ENCODE peak calls at places on chromosomes 11 and 22, in five cellular contexts. One of them, this sample, is unnamed.

GRCh38 chr11:84384637-84385227 is 1098.6 kb upstream of the CCDC90B start:
- DNase-seq in brain microvascular endothelial cell: peak; percentile 69
- DNase-seq in Calu3: peak; percentile 32
- DNase-seq in fibroblast of mammary gland: peak; percentile 66
- DNase-seq in HFFc6: peak; percentile 2
- DNase-seq in this sample: peak; percentile 54

GRCh38 chr11:102830328-102830727 is 13.1 kb downstream of the MMP3 start:
- DNase-seq in brain microvascular endothelial cell: no peak
- DNase-seq in Calu3: no peak
- DNase-seq in fibroblast of mammary gland: peak; percentile 30
- DNase-seq in HFFc6: peak; percentile 33
- DNase-seq in this sample: peak; percentile 93

GRCh38 chr11:32297629-32298028 is 137.7 kb downstream of the WT1 start:
- DNase-seq in brain microvascular endothelial cell: peak; percentile 30
- DNase-seq in Calu3: peak; percentile 2
- DNase-seq in fibroblast of mammary gland: peak; percentile 60
- DNase-seq in HFFc6: peak; percentile 56
- DNase-seq in this sample: peak; percentile 46

GRCh38 chr11:45560935-45561330 is 104.5 kb downstream of the CHST1 start:
- DNase-seq in brain microvascular endothelial cell: no peak
- DNase-seq in Calu3: no peak
- DNase-seq in fibroblast of mammary gland: no peak
- DNase-seq in HFFc6: no peak
- DNase-seq in this sample: no peak

GRCh38 chr11:19664896-19665548 is 47.6 kb upstream of the NAV2 start:
- DNase-seq in brain microvascular endothelial cell: no peak
- DNase-seq in Calu3: no peak
- DNase-seq in fibroblast of mammary gland: peak; percentile 76
- DNase-seq in HFFc6: peak; percentile 27
- DNase-seq in this sample: peak; percentile 48

GRCh38 chr22:39129081-39129480 is 23.4 kb downstream of the CBX7 start:
- DNase-seq in brain microvascular endothelial cell: no peak
- DNase-seq in Calu3: no peak
- DNase-seq in fibroblast of mammary gland: no peak
- DNase-seq in HFFc6: no peak
- DNase-seq in this sample: no peak

GRCh38 chr11:118194835-118195627 is 18.6 kb upstream of the SCN2B start:
- DNase-seq in brain microvascular endothelial cell: peak; percentile 9
- DNase-seq in Calu3: peak; percentile 81
- DNase-seq in fibroblast of mammary gland: peak; percentile 77
- DNase-seq in HFFc6: peak; percentile 75
- DNase-seq in this sample: peak; percentile 97

GRCh38 chr22:27124336-27125023 is 467.1 kb downstream of the MIAT start:
- DNase-seq in brain microvascular endothelial cell: no peak
- DNase-seq in Calu3: no peak
- DNase-seq in fibroblast of mammary gland: no peak
- DNase-seq in HFFc6: no peak
- DNase-seq in this sample: no peak

GRCh38 chr22:45503816-45504702 is 1.4 kb downstream of the FBLN1 start:
- DNase-seq in brain microvascular endothelial cell: peak; percentile 50
- DNase-seq in Calu3: no peak
- DNase-seq in fibroblast of mammary gland: peak; percentile 69
- DNase-seq in HFFc6: peak; percentile 69
- DNase-seq in this sample: no peak

GRCh38 chr11:119531623-119532022 is 108.7 kb upstream of the THY1 start:
- DNase-seq in brain microvascular endothelial cell: no peak
- DNase-seq in Calu3: no peak
- DNase-seq in fibroblast of mammary gland: no peak
- DNase-seq in HFFc6: no peak
- DNase-seq in this sample: no peak

GRCh38 chr22:45891471-45891995 is 85.4 kb downstream of the WNT7B start:
- DNase-seq in brain microvascular endothelial cell: no peak
- DNase-seq in Calu3: no peak
- DNase-seq in fibroblast of mammary gland: no peak
- DNase-seq in HFFc6: no peak
- DNase-seq in this sample: no peak

GRCh38 chr11:10455637-10456487 is 798 bp downstream of the AMPD3 start:
- DNase-seq in brain microvascular endothelial cell: peak; percentile 89
- DNase-seq in Calu3: no peak
- DNase-seq in fibroblast of mammary gland: peak; percentile 80
- DNase-seq in HFFc6: peak; percentile 85
- DNase-seq in this sample: peak; percentile 89

GRCh38 chr22:36347094-36347493 is 40.7 kb downstream of the MYH9 start:
- DNase-seq in brain microvascular endothelial cell: no peak
- DNase-seq in Calu3: no peak
- DNase-seq in fibroblast of mammary gland: no peak
- DNase-seq in HFFc6: no peak
- DNase-seq in this sample: no peak

GRCh38 chr11:76742912-76743311 is 40.2 kb upstream of the TSKU start:
- DNase-seq in brain microvascular endothelial cell: no peak
- DNase-seq in Calu3: no peak
- DNase-seq in fibroblast of mammary gland: peak; percentile 75
- DNase-seq in HFFc6: no peak
- DNase-seq in this sample: no peak

GRCh38 chr22:39010946-39011625 is 3.0 kb upstream of the APOBEC3C start:
- DNase-seq in brain microvascular endothelial cell: no peak
- DNase-seq in Calu3: no peak
- DNase-seq in fibroblast of mammary gland: no peak
- DNase-seq in HFFc6: no peak
- DNase-seq in this sample: no peak

GRCh38 chr11:126544311-126545056 is 189.0 kb downstream of the ST3GAL4 start:
- DNase-seq in brain microvascular endothelial cell: peak; percentile 25
- DNase-seq in Calu3: no peak
- DNase-seq in fibroblast of mammary gland: peak; percentile 12
- DNase-seq in HFFc6: no peak
- DNase-seq in this sample: peak; percentile 7

GRCh38 chr11:113448311-113448666 is 26.9 kb downstream of the DRD2 start:
- DNase-seq in brain microvascular endothelial cell: no peak
- DNase-seq in Calu3: no peak
- DNase-seq in fibroblast of mammary gland: no peak
- DNase-seq in HFFc6: no peak
- DNase-seq in this sample: no peak

GRCh38 chr11:85685820-85686459 is at the start of gene CCDC89:
- DNase-seq in brain microvascular endothelial cell: peak; percentile 98
- DNase-seq in Calu3: no peak
- DNase-seq in fibroblast of mammary gland: peak; percentile 99
- DNase-seq in HFFc6: peak; percentile 96
- DNase-seq in this sample: peak; percentile 61

GRCh38 chr11:20450829-20451228 is 63.3 kb downstream of the PRMT3 start:
- DNase-seq in brain microvascular endothelial cell: no peak
- DNase-seq in Calu3: no peak
- DNase-seq in fibroblast of mammary gland: no peak
- DNase-seq in HFFc6: no peak
- DNase-seq in this sample: peak; percentile 4

GRCh38 chr22:42511401-42511891 is 8.2 kb downstream of the RRP7A start:
- DNase-seq in brain microvascular endothelial cell: no peak
- DNase-seq in Calu3: no peak
- DNase-seq in fibroblast of mammary gland: no peak
- DNase-seq in HFFc6: no peak
- DNase-seq in this sample: no peak

GRCh38 chr11:69510471-69511357 is 29.3 kb downstream of the LINC01488 start:
- DNase-seq in brain microvascular endothelial cell: peak; percentile 44
- DNase-seq in Calu3: no peak
- DNase-seq in fibroblast of mammary gland: peak; percentile 62
- DNase-seq in HFFc6: peak; percentile 20
- DNase-seq in this sample: peak; percentile 62

GRCh38 chr22:34379825-34380224 is 459.5 kb upstream of the LARGE1 start:
- DNase-seq in brain microvascular endothelial cell: no peak
- DNase-seq in Calu3: no peak
- DNase-seq in fibroblast of mammary gland: no peak
- DNase-seq in HFFc6: no peak
- DNase-seq in this sample: no peak

GRCh38 chr11:117985953-117986887 is at the start of gene IL10RA:
- DNase-seq in brain microvascular endothelial cell: peak; percentile 32
- DNase-seq in Calu3: peak; percentile 79
- DNase-seq in fibroblast of mammary gland: peak; percentile 43
- DNase-seq in HFFc6: no peak
- DNase-seq in this sample: peak; percentile 37

GRCh38 chr11:90391756-90392155 is 168.9 kb upstream of the CHORDC1 start:
- DNase-seq in brain microvascular endothelial cell: no peak
- DNase-seq in Calu3: no peak
- DNase-seq in fibroblast of mammary gland: no peak
- DNase-seq in HFFc6: no peak
- DNase-seq in this sample: no peak

GRCh38 chr22:25354456-25354855 is 135.0 kb downstream of the CRYBB2 start:
- DNase-seq in brain microvascular endothelial cell: no peak
- DNase-seq in Calu3: no peak
- DNase-seq in fibroblast of mammary gland: no peak
- DNase-seq in HFFc6: no peak
- DNase-seq in this sample: no peak

GRCh38 chr11:73384871-73385692 is 8.9 kb downstream of the RELT start:
- DNase-seq in brain microvascular endothelial cell: no peak
- DNase-seq in Calu3: no peak
- DNase-seq in fibroblast of mammary gland: no peak
- DNase-seq in HFFc6: no peak
- DNase-seq in this sample: no peak

GRCh38 chr22:48098243-48098935 is 1335.9 kb downstream of the TBC1D22A start:
- DNase-seq in brain microvascular endothelial cell: no peak
- DNase-seq in Calu3: no peak
- DNase-seq in fibroblast of mammary gland: no peak
- DNase-seq in HFFc6: no peak
- DNase-seq in this sample: no peak

GRCh38 chr22:24503137-24503850 is 8.2 kb downstream of the UPB1 start:
- DNase-seq in brain microvascular endothelial cell: peak; percentile 68
- DNase-seq in Calu3: peak; percentile 76
- DNase-seq in fibroblast of mammary gland: peak; percentile 65
- DNase-seq in HFFc6: peak; percentile 46
- DNase-seq in this sample: peak; percentile 38

GRCh38 chr11:132962026-132962425 is 570.3 kb downstream of the OPCML start:
- DNase-seq in brain microvascular endothelial cell: peak; percentile 63
- DNase-seq in Calu3: no peak
- DNase-seq in fibroblast of mammary gland: no peak
- DNase-seq in HFFc6: peak; percentile 74
- DNase-seq in this sample: no peak

GRCh38 chr22:43396934-43397457 is 14.8 kb upstream of the MPPED1 start:
- DNase-seq in brain microvascular endothelial cell: no peak
- DNase-seq in Calu3: no peak
- DNase-seq in fibroblast of mammary gland: no peak
- DNase-seq in HFFc6: no peak
- DNase-seq in this sample: no peak

GRCh38 chr11:17604913-17605230 is 57.8 kb downstream of the OTOG start:
- DNase-seq in brain microvascular endothelial cell: no peak
- DNase-seq in Calu3: no peak
- DNase-seq in fibroblast of mammary gland: no peak
- DNase-seq in HFFc6: no peak
- DNase-seq in this sample: no peak

GRCh38 chr22:46010177-46010867 is 33.4 kb upstream of the WNT7B start:
- DNase-seq in brain microvascular endothelial cell: no peak
- DNase-seq in Calu3: no peak
- DNase-seq in fibroblast of mammary gland: peak; percentile 77
- DNase-seq in HFFc6: peak; percentile 34
- DNase-seq in this sample: peak; percentile 71

GRCh38 chr11:102279641-102280170 is 37.6 kb upstream of the BIRC3 start:
- DNase-seq in brain microvascular endothelial cell: peak; percentile 7
- DNase-seq in Calu3: peak; percentile 28
- DNase-seq in fibroblast of mammary gland: peak; percentile 68
- DNase-seq in HFFc6: peak; percentile 8
- DNase-seq in this sample: peak; percentile 44

GRCh38 chr11:3796796-3797328 is 492 bp downstream of the NUP98 start:
- DNase-seq in brain microvascular endothelial cell: no peak
- DNase-seq in Calu3: no peak
- DNase-seq in fibroblast of mammary gland: peak; percentile 30
- DNase-seq in HFFc6: no peak
- DNase-seq in this sample: peak; percentile 28

GRCh38 chr11:11849127-11849746 is 7.5 kb downstream of the USP47 start:
- DNase-seq in brain microvascular endothelial cell: peak; percentile 59
- DNase-seq in Calu3: peak; percentile 77
- DNase-seq in fibroblast of mammary gland: peak; percentile 78
- DNase-seq in HFFc6: peak; percentile 56
- DNase-seq in this sample: peak; percentile 74
- TF ChIP-seq CTCF in brain microvascular endothelial cell: peak; percentile 86
- TF ChIP-seq CTCF in Calu3: peak; percentile 60
- TF ChIP-seq CTCF in fibroblast of mammary gland: peak; percentile 87
- TF ChIP-seq CTCF in HFFc6: peak; percentile 78
- TF ChIP-seq CTCF in this sample: peak; percentile 88

DNA sequence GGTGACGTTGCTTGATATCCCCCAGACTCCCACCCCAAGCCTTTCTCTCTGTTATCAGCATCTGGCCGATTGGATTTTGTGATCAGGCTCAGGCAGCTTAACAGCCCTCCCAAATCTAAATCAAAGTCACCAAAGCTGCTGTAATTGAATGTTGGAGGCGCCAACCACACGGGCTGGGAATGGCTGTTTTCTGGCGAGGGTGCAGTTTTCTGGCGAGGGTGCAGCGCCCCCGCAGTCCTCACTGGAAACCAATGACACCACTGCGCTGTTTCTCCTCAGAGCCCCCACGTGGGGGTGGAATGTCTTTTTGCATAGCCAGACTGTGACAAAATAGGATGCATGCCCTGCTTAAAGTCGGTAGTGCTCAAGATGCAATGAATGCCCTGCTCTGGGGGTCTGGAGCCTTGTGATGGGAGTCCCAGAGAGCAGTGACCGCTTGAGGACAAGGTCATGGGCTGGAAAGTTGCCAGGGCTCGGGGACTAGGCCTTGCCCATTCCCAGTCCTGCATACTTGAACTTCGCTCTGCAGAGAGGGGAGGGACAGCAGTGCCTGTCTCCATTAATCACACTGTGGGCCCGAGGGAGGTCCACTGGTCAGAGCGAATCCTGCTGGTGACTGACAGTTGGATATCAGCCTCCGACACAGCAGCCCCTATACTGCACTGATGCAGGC is 105.3 kb downstream of the MORC2 start:
- DNase-seq in brain microvascular endothelial cell: no peak
- DNase-seq in Calu3: no peak
- DNase-seq in fibroblast of mammary gland: peak; percentile 16
- DNase-seq in HFFc6: no peak
- DNase-seq in this sample: no peak
- TF ChIP-seq CTCF in brain microvascular endothelial cell: peak; percentile 8
- TF ChIP-seq CTCF in Calu3: no peak
- TF ChIP-seq CTCF in fibroblast of mammary gland: no peak
- TF ChIP-seq CTCF in HFFc6: peak; percentile 23
- TF ChIP-seq CTCF in this sample: no peak

GRCh38 chr11:134045799-134046635 is 22.9 kb upstream of the JAM3 start:
- DNase-seq in brain microvascular endothelial cell: no peak
- DNase-seq in Calu3: peak; percentile 15
- DNase-seq in fibroblast of mammary gland: no peak
- DNase-seq in HFFc6: no peak
- DNase-seq in this sample: no peak
- TF ChIP-seq CTCF in brain microvascular endothelial cell: peak; percentile 60
- TF ChIP-seq CTCF in Calu3: no peak
- TF ChIP-seq CTCF in fibroblast of mammary gland: peak; percentile 22
- TF ChIP-seq CTCF in HFFc6: peak; percentile 66
- TF ChIP-seq CTCF in this sample: peak; percentile 64

GRCh38 chr11:125117429-125117828 is 6.0 kb upstream of the TMEM218 start:
- DNase-seq in brain microvascular endothelial cell: no peak
- DNase-seq in Calu3: no peak
- DNase-seq in fibroblast of mammary gland: no peak
- DNase-seq in HFFc6: no peak
- DNase-seq in this sample: no peak

GRCh38 chr11:125111341-125112234 is at the start of gene TMEM218:
- DNase-seq in brain microvascular endothelial cell: peak; percentile 99
- DNase-seq in Calu3: peak; percentile 92
- DNase-seq in fibroblast of mammary gland: peak; percentile 99
- DNase-seq in HFFc6: peak; percentile 98
- DNase-seq in this sample: peak; percentile 98

GRCh38 chr11:125110996-125111340 is 458 bp downstream of the TMEM218 start:
- DNase-seq in brain microvascular endothelial cell: peak; percentile 4
- DNase-seq in Calu3: peak; percentile 7
- DNase-seq in fibroblast of mammary gland: peak; percentile 8
- DNase-seq in HFFc6: no peak
- DNase-seq in this sample: peak; percentile 46

GRCh38 chr11:125112235-125112604 is 794 bp upstream of the TMEM218 start:
- DNase-seq in brain microvascular endothelial cell: no peak
- DNase-seq in Calu3: no peak
- DNase-seq in fibroblast of mammary gland: no peak
- DNase-seq in HFFc6: no peak
- DNase-seq in this sample: no peak

GRCh38 chr11:125114518-125114917 is 3.1 kb upstream of the TMEM218 start:
- DNase-seq in brain microvascular endothelial cell: no peak
- DNase-seq in Calu3: no peak
- DNase-seq in fibroblast of mammary gland: peak; percentile 15
- DNase-seq in HFFc6: no peak
- DNase-seq in this sample: no peak
- TF ChIP-seq CTCF in brain microvascular endothelial cell: peak; percentile 42
- TF ChIP-seq CTCF in Calu3: no peak
- TF ChIP-seq CTCF in fibroblast of mammary gland: peak; percentile 25
- TF ChIP-seq CTCF in HFFc6: peak; percentile 63
- TF ChIP-seq CTCF in this sample: peak; percentile 15